ENCODE peak calls at places on chromosomes 12 and 14, in four cellular contexts. E, U, D and X are unnamed samples.

GRCh38 chr14:77123381-77124344 is 17.9 kb downstream of the ZDHHC22 start:
- DNase-seq in E (peak; percentile 93), U (no peak), D (no peak), X (no peak)

GRCh38 chr14:100025111-100025510 is 40.1 kb upstream of the EVL start:
- DNase-seq in E (peak; percentile 15), U (peak; percentile 37), D (no peak), X (no peak)

GRCh38 chr12:67357726-67358125 is 88.6 kb downstream of the CAND1 start:
- DNase-seq in E (no peak), U (no peak), D (no peak), X (no peak)

GRCh38 chr12:12539411-12539810 is 23.3 kb downstream of the DUSP16 start:
- DNase-seq in E (no peak), U (no peak), D (no peak), X (no peak)

GRCh38 chr12:98725481-98726247 is 80.6 kb downstream of the APAF1 start:
- DNase-seq in E (peak; percentile 39), U (peak; percentile 58), D (no peak), X (peak; percentile 50)

GRCh38 chr12:98294426-98294825 is 221.0 kb upstream of the TMPO start:
- DNase-seq in E (no peak), U (no peak), D (no peak), X (no peak)

GRCh38 chr12:26878661-26879119 is 45.7 kb upstream of the ITPR2 start:
- DNase-seq in E (peak; percentile 63), U (no peak), D (no peak), X (no peak)

GRCh38 chr12:1798734-1799067 is 21.7 kb upstream of the LRTM2 start:
- DNase-seq in E (no peak), U (no peak), D (no peak), X (no peak)

GRCh38 chr12:95440401-95440800 is 33.6 kb upstream of the METAP2 start:
- DNase-seq in E (no peak), U (no peak), D (no peak), X (no peak)

GRCh38 chr12:78185109-78185508 is 354.4 kb downstream of the NAV3 start:
- DNase-seq in E (no peak), U (no peak), D (no peak), X (no peak)